ENCODE peak calls at places on chromosomes 5 and 9, in four cellular contexts. S, Z, Y and K are unnamed samples.

GRCh38 chr9:4258321-4259093 is 41.4 kb downstream of the GLIS3 start:
- DNase-seq in Y (no peak), Z (no peak), S (no peak), K (no peak)

GRCh38 chr5:98786178-98786853 is 12.9 kb downstream of the RGMB start:
- DNase-seq in Y (no peak), Z (no peak), S (no peak), K (no peak)

GRCh38 chr5:143350790-143351603 is 52.5 kb downstream of the NR3C1 start:
- DNase-seq in Y (no peak), Z (no peak), S (no peak), K (no peak)

GRCh38 chr5:145906401-145906800 is 30.0 kb upstream of the SH3RF2 start:
- DNase-seq in Y (no peak), Z (no peak), S (no peak), K (no peak)

GRCh38 chr5:40652441-40653220 is 27.1 kb upstream of the PTGER4 start:
- DNase-seq in Y (no peak), Z (no peak), S (no peak), K (no peak)

GRCh38 chr5:102971693-102972293 is 148.1 kb downstream of the GIN1 start:
- DNase-seq in S (peak; percentile 1), Y (no peak), Z (no peak), K (no peak)

GRCh38 chr9:38428062-38428461 is 3.8 kb upstream of the IGFBPL1 start:
- DNase-seq in Z (no peak), S (no peak), Y (no peak), K (no peak)

GRCh38 chr5:180868960-180869359 is 7.9 kb upstream of the ZFP62 start:
- DNase-seq in Z (peak; percentile 80), S (peak; percentile 66), Y (peak; percentile 61), K (peak; percentile 82)

GRCh38 chr9:3467593-3468219 is 58.1 kb downstream of the RFX3 start:
- DNase-seq in Z (peak; percentile 40), S (peak; percentile 63), Y (no peak), K (peak; percentile 42)

GRCh38 chr5:132424167-132424935 is 54.8 kb downstream of the SLC22A5 start:
- DNase-seq in Z (no peak), S (no peak), Y (no peak), K (no peak)

GRCh38 chr5:133203317-133204305 is 151.8 kb downstream of the HSPA4 start:
- DNase-seq in Z (no peak), Y (no peak), S (no peak), K (no peak)

DNA sequence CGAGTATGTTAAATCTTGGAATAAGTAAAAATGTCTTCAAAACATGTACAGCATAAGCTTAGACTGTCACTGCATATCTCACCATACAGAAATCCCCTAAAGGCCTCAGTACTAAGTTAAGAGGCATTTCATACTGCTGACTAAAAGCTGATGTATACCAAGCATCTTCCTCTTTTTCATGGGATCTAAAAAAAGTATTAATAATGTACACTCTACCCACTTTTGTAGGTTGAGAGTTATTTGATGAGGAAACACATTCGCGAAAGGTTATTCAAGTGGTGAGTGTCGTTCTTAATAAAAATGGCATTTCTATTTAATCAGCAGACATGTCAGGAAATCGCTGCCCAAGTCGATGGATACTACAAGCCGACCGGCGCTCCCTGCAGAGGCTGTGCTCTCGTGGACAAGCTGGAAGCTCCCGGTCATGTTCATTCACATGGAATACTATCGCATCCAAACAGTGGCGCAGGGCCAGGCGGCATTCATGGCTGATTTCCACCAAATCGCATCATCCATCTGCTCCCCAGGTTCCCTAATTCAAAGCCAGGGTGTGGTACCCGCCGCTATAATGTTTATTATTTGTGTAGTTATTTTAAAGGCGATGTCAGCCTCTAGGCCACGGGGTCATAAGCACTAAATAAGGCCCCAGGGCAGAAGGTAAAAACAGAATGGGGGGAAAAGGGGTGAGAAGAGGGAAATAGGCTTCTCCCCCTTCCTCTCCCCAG is 697 bp downstream of the SGTB start:
- DNase-seq in S (peak; percentile 66), Y (no peak), Z (peak; percentile 30), K (peak; percentile 51)
- TF ChIP-seq SP1 in S (no peak), Y (no peak), Z (no peak), K (no peak)

DNA sequence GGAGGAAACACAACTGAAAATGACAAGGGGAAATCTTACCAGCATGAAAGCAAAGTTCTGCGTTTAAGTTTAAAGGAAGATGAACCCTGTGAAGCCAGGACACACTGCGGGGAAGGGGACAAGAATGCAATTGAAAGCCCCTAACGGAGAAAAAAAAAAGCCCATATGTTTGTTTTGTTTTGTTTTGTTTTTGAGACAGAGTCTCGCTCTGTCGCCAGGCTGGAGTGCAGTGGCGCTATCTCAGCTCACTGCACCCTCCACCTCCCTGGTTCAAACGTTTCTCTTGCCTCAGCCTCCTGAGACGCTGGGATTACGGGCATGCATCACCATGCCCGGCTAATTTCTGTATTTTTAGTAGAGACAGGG is 2.9 kb downstream of the STK10 start:
- DNase-seq in Y (no peak), Z (no peak), S (no peak), K (no peak)
- TF ChIP-seq TARDBP in Y (no peak), Z (no peak), S (no peak), K (no peak)

GRCh38 chr5:138640855-138641254 is 65.7 kb upstream of the HSPA9 start:
- DNase-seq in S (no peak), Y (no peak), Z (no peak), K (no peak)

GRCh38 chr5:138639326-138639725 is 64.1 kb upstream of the HSPA9 start:
- DNase-seq in Z (no peak), Y (no peak), S (no peak), K (no peak)

GRCh38 chr5:138637256-138637655 is 62.1 kb upstream of the HSPA9 start:
- DNase-seq in Y (no peak), Z (no peak), S (no peak), K (no peak)

GRCh38 chr5:138641547-138642298 is 66.5 kb upstream of the HSPA9 start:
- DNase-seq in Y (no peak), S (peak; percentile 50), Z (peak; percentile 69), K (peak; percentile 78)

DNA sequence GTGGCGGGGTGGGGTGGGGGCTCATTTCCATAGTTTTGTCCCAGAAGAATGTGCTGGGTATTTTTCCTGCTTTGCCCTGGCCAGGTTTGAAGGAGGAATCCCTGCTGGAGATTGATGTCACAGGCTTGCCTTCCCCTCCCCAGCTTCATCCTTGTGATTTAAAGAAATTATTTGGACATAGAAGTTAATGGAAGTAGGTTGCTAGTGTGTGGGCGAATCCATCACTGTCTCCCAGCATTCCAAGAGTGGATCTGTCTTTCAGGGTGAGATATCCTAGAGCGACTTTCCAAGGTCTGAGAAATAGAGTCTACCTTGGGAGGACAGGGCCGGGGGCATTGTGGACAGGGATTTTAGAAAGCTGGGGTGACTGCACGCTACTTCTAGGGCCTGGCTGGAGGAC is 64.9 kb upstream of the HSPA9 start:
- DNase-seq in Y (no peak), S (no peak), Z (no peak), K (no peak)
- TF ChIP-seq BHLHE40 in Y (no peak), S (no peak), Z (no peak), K (no peak)

GRCh38 chr9:133375116-133375723 is 640 bp downstream of the SURF4 start:
- DNase-seq in Z (peak; percentile 56), S (peak; percentile 67), Y (no peak), K (peak; percentile 35)
- TF ChIP-seq SP1 in Z (peak; percentile 24), S (no peak), Y (no peak), K (no peak)

GRCh38 chr9:100190339-100190738 is 91.3 kb downstream of the INVS start:
- DNase-seq in Z (no peak), Y (no peak), S (no peak), K (no peak)
- TF ChIP-seq TARDBP in Z (no peak), Y (no peak), S (no peak), K (no peak)

GRCh38 chr9:115063058-115063850 is 54.7 kb downstream of the TNC start:
- DNase-seq in S (no peak), Y (no peak), Z (no peak), K (no peak)

GRCh38 chr9:115058175-115058574 is 59.8 kb downstream of the TNC start:
- DNase-seq in S (no peak), Y (no peak), Z (no peak), K (no peak)

GRCh38 chr9:115058684-115059315 is 59.2 kb downstream of the TNC start:
- DNase-seq in S (no peak), Z (no peak), Y (no peak), K (no peak)

DNA sequence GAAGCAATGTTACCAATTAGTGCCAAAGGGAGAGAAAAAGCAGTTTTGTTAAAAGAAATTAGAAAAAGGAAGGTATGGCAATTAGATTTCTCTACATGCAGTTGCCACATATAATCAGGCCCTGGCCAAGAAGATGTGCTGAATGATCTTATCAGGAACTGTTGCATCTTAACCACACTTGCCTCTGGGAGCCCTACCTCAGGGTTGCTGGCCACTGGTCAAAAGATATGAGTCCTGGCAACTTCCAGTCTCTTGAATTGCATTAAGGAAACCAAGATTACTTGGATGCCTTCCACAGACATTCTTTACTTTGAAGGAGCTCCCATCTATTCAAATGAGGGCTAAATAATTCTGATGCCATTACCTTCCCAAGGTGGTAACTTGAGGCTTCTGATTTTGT is 60.4 kb downstream of the TNC start:
- DNase-seq in Y (no peak), S (no peak), Z (no peak), K (no peak)
- TF ChIP-seq BHLHE40 in Y (no peak), S (no peak), Z (no peak), K (no peak)

GRCh38 chr5:96256795-96257470 is 176.1 kb downstream of the PCSK1 start:
- DNase-seq in Y (no peak), Z (peak; percentile 7), S (no peak), K (peak; percentile 11)
- TF ChIP-seq SP1 in Y (no peak), Z (no peak), S (no peak), K (no peak)

DNA sequence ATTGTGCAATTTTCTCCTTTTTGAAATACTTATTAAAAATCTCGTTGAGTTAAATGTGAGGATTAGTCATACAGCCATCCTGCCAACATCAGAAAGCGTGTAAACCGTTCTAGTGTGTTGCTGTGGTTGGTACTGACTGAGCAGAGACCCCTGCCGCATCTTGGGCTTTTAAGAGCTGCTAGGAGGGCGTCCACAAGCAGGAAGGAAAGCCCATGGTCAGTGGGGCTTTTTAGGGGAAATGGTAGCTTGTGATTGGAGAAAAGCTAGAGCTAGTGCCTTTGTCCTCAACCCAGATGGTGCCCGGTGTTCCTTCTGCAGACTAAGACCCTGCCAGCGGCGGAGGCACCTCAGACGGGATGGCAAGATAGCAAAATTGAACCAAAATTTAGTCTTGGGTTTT is 1.4 kb downstream of the SDHA start:
- DNase-seq in S (no peak), Z (no peak), Y (no peak), K (no peak)
- TF ChIP-seq TARDBP in S (no peak), Z (no peak), Y (no peak), K (no peak)

DNA sequence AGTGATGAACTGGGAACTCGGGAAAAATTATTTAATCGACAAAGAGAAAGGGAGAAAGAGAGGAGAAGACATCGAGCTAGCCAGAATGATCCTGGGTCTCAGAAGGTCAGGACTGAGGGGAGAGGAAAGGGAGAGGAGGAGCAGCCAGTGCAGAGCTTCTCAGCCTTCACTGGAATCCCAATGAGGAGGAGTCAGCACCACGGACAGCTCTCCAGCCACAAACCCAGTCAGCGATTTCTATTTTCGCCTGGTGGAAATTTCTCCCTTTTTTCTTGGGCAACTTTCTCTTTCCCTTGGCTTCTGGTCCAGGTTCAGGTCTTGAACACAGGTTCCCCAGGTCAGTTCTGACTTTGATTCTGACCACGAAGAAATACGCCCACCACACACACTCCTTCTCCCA is 1.6 kb upstream of the BRINP1 start:
- DNase-seq in Y (no peak), S (peak; percentile 4), Z (peak; percentile 19), K (peak; percentile 37)
- TF ChIP-seq BHLHE40 in Y (no peak), S (no peak), Z (no peak), K (no peak)